ENCODE peak calls at places on chromosomes 2 and 18, in ten cellular contexts. One of them, this sample, is unnamed.

GRCh38 chr2:205675861-205676516 is 6.3 kb upstream of the NRP2 start:
- DNase-seq in K562: peak
- DNase-seq in right lobe of liver: no peak
- DNase-seq in body of pancreas: peak
- DNase-seq in GM12878: no peak
- DNase-seq in GM12892: no peak
- DNase-seq in A549: peak
- DNase-seq in HepG2: peak
- DNase-seq in lower leg skin: no peak
- DNase-seq in sigmoid colon: no peak
- DNase-seq in this sample: peak

GRCh38 chr2:24721470-24721869 is 71.7 kb downstream of the PTRHD1 start:
- DNase-seq in sigmoid colon: peak
- DNase-seq in body of pancreas: peak
- DNase-seq in right lobe of liver: peak
- DNase-seq in GM12878: peak
- DNase-seq in A549: no peak
- DNase-seq in K562: no peak
- DNase-seq in GM12892: no peak
- DNase-seq in lower leg skin: peak
- DNase-seq in HepG2: no peak
- DNase-seq in this sample: no peak

GRCh38 chr2:170929686-170930050 is 615 bp downstream of the GORASP2 start:
- DNase-seq in GM12878: no peak
- DNase-seq in GM12892: no peak
- DNase-seq in lower leg skin: peak
- DNase-seq in sigmoid colon: peak
- DNase-seq in body of pancreas: peak
- DNase-seq in HepG2: peak
- DNase-seq in right lobe of liver: peak
- DNase-seq in K562: peak
- DNase-seq in A549: peak
- DNase-seq in this sample: peak

GRCh38 chr18:34643982-34644381 is 66.1 kb upstream of the DTNA start:
- DNase-seq in body of pancreas: no peak
- DNase-seq in K562: no peak
- DNase-seq in GM12892: no peak
- DNase-seq in GM12878: no peak
- DNase-seq in right lobe of liver: no peak
- DNase-seq in sigmoid colon: no peak
- DNase-seq in lower leg skin: no peak
- DNase-seq in HepG2: no peak
- DNase-seq in A549: no peak
- DNase-seq in this sample: no peak

GRCh38 chr2:105641389-105641811 is 103.3 kb upstream of the NCK2 start:
- DNase-seq in GM12892: no peak
- DNase-seq in K562: peak
- DNase-seq in body of pancreas: peak
- DNase-seq in sigmoid colon: no peak
- DNase-seq in GM12878: no peak
- DNase-seq in HepG2: no peak
- DNase-seq in lower leg skin: peak
- DNase-seq in A549: no peak
- DNase-seq in right lobe of liver: no peak
- DNase-seq in this sample: no peak

GRCh38 chr2:36655456-36655855 is 41.1 kb upstream of the VIT start:
- DNase-seq in HepG2: no peak
- DNase-seq in right lobe of liver: no peak
- DNase-seq in GM12892: no peak
- DNase-seq in A549: no peak
- DNase-seq in GM12878: no peak
- DNase-seq in K562: no peak
- DNase-seq in sigmoid colon: no peak
- DNase-seq in body of pancreas: no peak
- DNase-seq in lower leg skin: no peak
- DNase-seq in this sample: peak

GRCh38 chr2:46097714-46098480 is 199.3 kb upstream of the EPAS1 start:
- DNase-seq in lower leg skin: no peak
- DNase-seq in GM12892: no peak
- DNase-seq in sigmoid colon: peak
- DNase-seq in K562: peak
- DNase-seq in right lobe of liver: no peak
- DNase-seq in GM12878: no peak
- DNase-seq in HepG2: peak
- DNase-seq in A549: peak
- DNase-seq in body of pancreas: peak
- DNase-seq in this sample: peak

GRCh38 chr18:10785798-10786197 is 260.0 kb downstream of the NAPG start:
- DNase-seq in lower leg skin: no peak
- DNase-seq in GM12878: no peak
- DNase-seq in HepG2: no peak
- DNase-seq in right lobe of liver: no peak
- DNase-seq in K562: no peak
- DNase-seq in A549: no peak
- DNase-seq in body of pancreas: no peak
- DNase-seq in GM12892: no peak
- DNase-seq in sigmoid colon: no peak
- DNase-seq in this sample: no peak

GRCh38 chr18:10670856-10671255 is 145.0 kb downstream of the NAPG start:
- DNase-seq in right lobe of liver: no peak
- DNase-seq in lower leg skin: no peak
- DNase-seq in GM12892: no peak
- DNase-seq in GM12878: no peak
- DNase-seq in HepG2: no peak
- DNase-seq in A549: no peak
- DNase-seq in body of pancreas: no peak
- DNase-seq in sigmoid colon: no peak
- DNase-seq in K562: no peak
- DNase-seq in this sample: no peak

GRCh38 chr2:226905718-226906438 is 70.0 kb downstream of the RHBDD1 start:
- DNase-seq in lower leg skin: no peak
- DNase-seq in sigmoid colon: no peak
- DNase-seq in right lobe of liver: no peak
- DNase-seq in GM12892: no peak
- DNase-seq in body of pancreas: no peak
- DNase-seq in GM12878: peak
- DNase-seq in A549: no peak
- DNase-seq in HepG2: no peak
- DNase-seq in K562: no peak
- DNase-seq in this sample: no peak

GRCh38 chr2:221156335-221156734 is 415.8 kb downstream of the EPHA4 start:
- DNase-seq in K562: no peak
- DNase-seq in GM12892: no peak
- DNase-seq in body of pancreas: no peak
- DNase-seq in sigmoid colon: no peak
- DNase-seq in right lobe of liver: no peak
- DNase-seq in HepG2: no peak
- DNase-seq in lower leg skin: no peak
- DNase-seq in GM12878: no peak
- DNase-seq in A549: no peak
- DNase-seq in this sample: no peak

GRCh38 chr2:216317831-216318230 is 54.5 kb downstream of the MARCHF4 start:
- DNase-seq in body of pancreas: no peak
- DNase-seq in GM12878: no peak
- DNase-seq in HepG2: no peak
- DNase-seq in lower leg skin: no peak
- DNase-seq in K562: no peak
- DNase-seq in GM12892: no peak
- DNase-seq in right lobe of liver: no peak
- DNase-seq in sigmoid colon: no peak
- DNase-seq in A549: no peak
- DNase-seq in this sample: no peak

GRCh38 chr2:190585000-190585678 is 50.6 kb upstream of the NEMP2 start:
- DNase-seq in HepG2: no peak
- DNase-seq in GM12878: no peak
- DNase-seq in body of pancreas: no peak
- DNase-seq in sigmoid colon: no peak
- DNase-seq in lower leg skin: no peak
- DNase-seq in right lobe of liver: no peak
- DNase-seq in A549: no peak
- DNase-seq in GM12892: no peak
- DNase-seq in K562: no peak
- DNase-seq in this sample: no peak

DNA sequence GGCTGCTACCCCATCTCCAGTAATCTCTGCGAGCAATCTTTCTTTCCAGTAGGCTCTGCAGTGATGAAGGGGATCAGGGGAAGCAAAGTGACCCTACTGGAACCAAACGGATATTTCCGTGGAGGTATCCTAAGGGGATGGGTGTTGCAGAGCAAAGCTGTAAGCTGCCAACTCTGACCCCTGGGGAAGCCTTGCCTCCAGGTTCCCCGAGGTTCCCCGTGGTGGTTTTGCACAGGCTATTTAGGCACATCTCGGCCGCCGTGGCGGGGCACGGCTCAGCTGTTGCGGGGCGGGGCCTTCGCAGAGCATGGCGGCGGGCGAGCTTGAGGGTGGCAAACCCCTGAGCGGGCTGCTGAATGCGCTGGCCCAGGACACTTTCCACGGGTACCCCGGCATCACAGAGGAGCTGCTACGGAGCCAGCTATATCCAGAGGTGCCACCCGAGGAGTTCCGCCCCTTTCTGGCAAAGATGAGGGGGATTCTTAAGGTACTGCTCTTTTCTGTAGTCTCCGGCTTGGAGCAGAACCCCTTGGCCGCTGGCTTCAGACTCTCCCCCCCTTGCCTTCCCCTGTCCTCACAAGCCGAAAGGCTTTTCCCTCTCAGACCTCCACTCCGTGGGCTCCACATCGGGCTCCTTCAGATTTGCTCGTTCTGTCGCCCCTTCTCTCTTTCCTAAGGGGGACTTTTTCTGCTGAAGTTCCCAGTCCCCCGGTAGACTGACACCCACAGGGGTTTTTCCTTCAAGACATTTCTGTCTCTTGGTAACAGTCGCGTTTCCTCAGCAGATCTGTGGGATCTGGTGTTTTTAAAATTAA is at the start of gene COMMD1:
- DNase-seq in right lobe of liver: peak
- DNase-seq in sigmoid colon: peak
- DNase-seq in GM12878: peak
- DNase-seq in HepG2: peak
- DNase-seq in A549: peak
- DNase-seq in lower leg skin: peak
- DNase-seq in K562: peak
- DNase-seq in GM12892: peak
- DNase-seq in body of pancreas: peak
- DNase-seq in this sample: peak
- TF ChIP-seq POLR2A in right lobe of liver: peak
- TF ChIP-seq POLR2A in sigmoid colon: peak
- TF ChIP-seq POLR2A in GM12878: peak
- TF ChIP-seq POLR2A in HepG2: peak
- TF ChIP-seq POLR2A in A549: peak
- TF ChIP-seq POLR2A in lower leg skin: no peak
- TF ChIP-seq POLR2A in K562: peak
- TF ChIP-seq POLR2A in GM12892: peak
- TF ChIP-seq POLR2A in body of pancreas: peak
- TF ChIP-seq POLR2A in this sample: peak

DNA sequence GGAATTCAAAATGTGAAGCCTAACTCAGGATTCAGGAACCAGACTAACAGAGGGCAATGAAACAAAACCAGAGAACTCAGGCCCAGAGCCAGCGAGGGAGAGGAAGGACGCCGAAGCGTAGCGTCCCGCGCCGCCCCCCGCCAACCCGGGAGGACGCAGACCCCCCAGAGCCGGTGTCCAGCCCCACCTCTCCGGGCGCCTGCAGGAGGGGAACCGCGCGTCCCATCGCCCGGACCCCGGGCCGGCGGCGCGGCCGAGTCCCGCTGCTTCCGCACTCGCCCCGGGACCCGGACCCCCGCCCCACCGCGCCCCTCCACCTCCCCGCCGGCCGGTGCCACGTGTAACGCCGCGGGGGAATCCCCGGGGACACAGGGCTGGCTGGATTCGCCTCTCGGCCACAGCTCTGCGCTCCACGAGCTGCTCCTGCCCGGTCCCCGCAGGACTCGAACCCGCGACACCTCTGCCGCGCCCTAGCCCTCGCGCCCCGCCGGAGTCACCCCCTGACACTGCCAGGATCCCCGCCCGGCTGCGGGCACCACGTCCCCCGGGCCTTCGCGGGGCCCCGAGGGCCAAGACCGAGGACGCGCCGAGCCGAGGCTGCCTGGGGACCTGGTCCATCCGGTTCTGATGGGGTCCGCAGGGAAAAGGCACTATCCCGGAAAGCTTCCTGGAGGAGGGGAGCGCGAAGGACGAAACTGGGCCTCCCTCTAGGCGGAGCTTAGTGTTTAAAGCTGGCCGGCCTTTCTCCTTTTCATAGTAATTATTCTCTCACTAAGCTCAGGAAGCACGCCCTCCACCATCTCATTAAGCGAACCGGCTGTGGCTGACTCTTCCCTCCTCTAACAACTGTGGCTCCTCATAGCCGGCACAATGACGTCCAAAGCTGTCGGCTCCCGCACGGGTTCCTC is 40.4 kb upstream of the FAM124B start:
- DNase-seq in GM12892: peak
- DNase-seq in HepG2: no peak
- DNase-seq in body of pancreas: peak
- DNase-seq in right lobe of liver: peak
- DNase-seq in K562: no peak
- DNase-seq in lower leg skin: no peak
- DNase-seq in A549: no peak
- DNase-seq in sigmoid colon: no peak
- DNase-seq in GM12878: no peak
- DNase-seq in this sample: no peak
- TF ChIP-seq POLR2A in GM12892: no peak
- TF ChIP-seq POLR2A in HepG2: no peak
- TF ChIP-seq POLR2A in body of pancreas: no peak
- TF ChIP-seq POLR2A in right lobe of liver: peak
- TF ChIP-seq POLR2A in K562: no peak
- TF ChIP-seq POLR2A in lower leg skin: no peak
- TF ChIP-seq POLR2A in A549: no peak
- TF ChIP-seq POLR2A in sigmoid colon: no peak
- TF ChIP-seq POLR2A in GM12878: no peak
- TF ChIP-seq POLR2A in this sample: no peak

GRCh38 chr2:152835674-152836073 is 117.3 kb downstream of the ARL6IP6 start:
- DNase-seq in A549: no peak
- DNase-seq in HepG2: no peak
- DNase-seq in K562: no peak
- DNase-seq in body of pancreas: no peak
- DNase-seq in sigmoid colon: no peak
- DNase-seq in GM12892: no peak
- DNase-seq in GM12878: no peak
- DNase-seq in right lobe of liver: no peak
- DNase-seq in lower leg skin: no peak
- DNase-seq in this sample: no peak
- TF ChIP-seq POLR2A in A549: no peak
- TF ChIP-seq POLR2A in HepG2: no peak
- TF ChIP-seq POLR2A in K562: no peak
- TF ChIP-seq POLR2A in body of pancreas: no peak
- TF ChIP-seq POLR2A in sigmoid colon: no peak
- TF ChIP-seq POLR2A in GM12892: no peak
- TF ChIP-seq POLR2A in GM12878: no peak
- TF ChIP-seq POLR2A in right lobe of liver: no peak
- TF ChIP-seq POLR2A in lower leg skin: no peak
- TF ChIP-seq POLR2A in this sample: no peak

GRCh38 chr2:202237787-202238233 is 587 bp downstream of the SUMO1 start:
- DNase-seq in body of pancreas: peak
- DNase-seq in GM12892: peak
- DNase-seq in GM12878: no peak
- DNase-seq in A549: peak
- DNase-seq in sigmoid colon: peak
- DNase-seq in lower leg skin: no peak
- DNase-seq in K562: peak
- DNase-seq in HepG2: peak
- DNase-seq in right lobe of liver: peak
- DNase-seq in this sample: peak

GRCh38 chr2:202238234-202239197 is at the start of gene SUMO1:
- DNase-seq in K562: peak
- DNase-seq in A549: peak
- DNase-seq in GM12878: peak
- DNase-seq in lower leg skin: peak
- DNase-seq in HepG2: peak
- DNase-seq in GM12892: peak
- DNase-seq in body of pancreas: peak
- DNase-seq in right lobe of liver: peak
- DNase-seq in sigmoid colon: peak
- DNase-seq in this sample: peak
- TF ChIP-seq POLR2A in K562: peak
- TF ChIP-seq POLR2A in A549: peak
- TF ChIP-seq POLR2A in GM12878: peak
- TF ChIP-seq POLR2A in lower leg skin: no peak
- TF ChIP-seq POLR2A in HepG2: peak
- TF ChIP-seq POLR2A in GM12892: peak
- TF ChIP-seq POLR2A in body of pancreas: no peak
- TF ChIP-seq POLR2A in right lobe of liver: peak
- TF ChIP-seq POLR2A in sigmoid colon: peak
- TF ChIP-seq POLR2A in this sample: peak

This sample was measured in H54.